ENCODE peak calls at places on chromosomes 6 and 20, in seven cellular contexts. E is RCC 7860; N is effector memory CD8-positive, alpha-beta T cell; V is SK-MEL-5; F is stimulated activated CD8-positive, alpha-beta memory T cell treated with anti-CD3 and anti-CD28 coated beads, Interleukin-7, amount 100 ng/mL, for 1 hour; P is NCI-H345; R is D721Med. O is an unnamed sample.

GRCh38 chr6:56642366-56643261 is at the start of gene DST:
- DNase-seq in E (no peak), N (no peak), V (no peak), F (no peak), P (no peak), R (no peak), O (no peak)

GRCh38 chr6:160973856-160974255 is 17.7 kb upstream of the MAP3K4 start:
- DNase-seq in E (no peak), N (no peak), V (no peak), F (no peak), P (no peak), R (no peak), O (no peak)

GRCh38 chr6:53044071-53044470 is 21.1 kb upstream of the FBXO9 start:
- DNase-seq in E (peak), N (no peak), V (peak), F (no peak), P (no peak), R (no peak), O (no peak)

GRCh38 chr6:148693882-148694484 is 52.8 kb upstream of the UST start:
- DNase-seq in E (no peak), N (no peak), V (no peak), F (no peak), P (no peak), R (no peak), O (no peak)

GRCh38 chr6:113464536-113464935 is 392.6 kb upstream of the MARCKS start:
- DNase-seq in E (no peak), N (no peak), V (no peak), F (no peak), P (no peak), R (no peak), O (no peak)

GRCh38 chr6:108944707-108945685 is 96.8 kb downstream of the ARMC2 start:
- DNase-seq in E (peak), N (no peak), V (peak), F (no peak), P (no peak), R (no peak), O (no peak)

GRCh38 chr6:77177470-77177869 is 285.8 kb downstream of the HTR1B start:
- DNase-seq in E (no peak), N (no peak), V (no peak), F (no peak), P (no peak), R (no peak), O (no peak)

GRCh38 chr6:154343473-154344308 is 12.9 kb downstream of the IPCEF1 start:
- DNase-seq in E (no peak), N (no peak), V (peak), F (no peak), P (no peak), R (no peak), O (no peak)

GRCh38 chr6:137975058-137975940 is 108.2 kb downstream of the TNFAIP3 start:
- DNase-seq in E (no peak), N (peak), V (peak), F (no peak), P (no peak), R (no peak), O (no peak)

GRCh38 chr6:4153514-4153985 is 18.2 kb upstream of the ECI2 start:
- DNase-seq in E (no peak), N (no peak), V (no peak), F (no peak), P (no peak), R (no peak), O (no peak)

GRCh38 chr6:157593596-157593995 is 212.6 kb downstream of the ZDHHC14 start:
- DNase-seq in E (no peak), N (no peak), V (no peak), F (no peak), P (no peak), R (no peak), O (no peak)

GRCh38 chr20:34022154-34022842 is 28.6 kb downstream of the RALY start:
- DNase-seq in E (no peak), N (no peak), V (peak), F (no peak), P (peak), R (peak), O (peak)

GRCh38 chr6:145878591-145879295 is 64.1 kb upstream of the FBXO30 start:
- DNase-seq in E (no peak), N (no peak), V (no peak), F (no peak), P (no peak), R (no peak), O (no peak)

GRCh38 chr20:38127011-38127621 is 38.0 kb downstream of the TGM2 start:
- DNase-seq in E (peak), N (no peak), V (no peak), F (no peak), P (no peak), R (no peak), O (no peak)

GRCh38 chr6:162887981-162888689 is 160.4 kb downstream of the PACRG start:
- DNase-seq in E (no peak), N (no peak), V (no peak), F (no peak), P (no peak), R (no peak), O (no peak)

GRCh38 chr6:135181333-135182119 is 418 bp downstream of the MYB start:
- DNase-seq in E (no peak), N (peak), V (peak), F (no peak), P (peak), R (no peak), O (peak)

GRCh38 chr6:125816828-125817280 is 26.1 kb downstream of the NCOA7 start:
- DNase-seq in E (no peak), N (no peak), V (no peak), F (no peak), P (no peak), R (no peak), O (no peak)

GRCh38 chr20:6765469-6766058 is 1.9 kb upstream of the BMP2 start:
- DNase-seq in E (peak), N (no peak), V (peak), F (no peak), P (peak), R (no peak), O (no peak)

GRCh38 chr6:44858998-44859397 is 469.1 kb upstream of the RUNX2 start:
- DNase-seq in E (no peak), N (no peak), V (peak), F (no peak), P (no peak), R (no peak), O (no peak)

GRCh38 chr6:159075506-159076100 is 30.8 kb upstream of the TAGAP start:
- DNase-seq in E (no peak), N (no peak), V (no peak), F (no peak), P (no peak), R (no peak), O (no peak)

GRCh38 chr6:116087437-116088027 is 13.1 kb upstream of the NT5DC1 start:
- DNase-seq in E (no peak), N (no peak), V (no peak), F (no peak), P (no peak), R (no peak), O (no peak)

GRCh38 chr6:110682460-110682853 is 132.8 kb downstream of the CDK19 start:
- DNase-seq in E (peak), N (peak), V (peak), F (peak), P (peak), R (peak), O (no peak)

GRCh38 chr6:129006685-129007514 is 124.0 kb downstream of the LAMA2 start:
- DNase-seq in E (no peak), N (no peak), V (no peak), F (no peak), P (no peak), R (no peak), O (no peak)

GRCh38 chr6:49764571-49765236 is 20.5 kb upstream of the CRISP3 start:
- DNase-seq in E (no peak), N (no peak), V (peak), F (no peak), P (peak), R (no peak), O (no peak)

GRCh38 chr6:143784316-143784715 is 58.8 kb upstream of the LTV1 start:
- DNase-seq in E (no peak), N (no peak), V (no peak), F (no peak), P (no peak), R (no peak), O (no peak)

GRCh38 chr6:169145991-169146501 is 107.6 kb downstream of the THBS2 start:
- DNase-seq in E (no peak), N (no peak), V (peak), F (no peak), P (no peak), R (no peak), O (no peak)

GRCh38 chr20:23629017-23629541 is 8.7 kb downstream of the CST3 start:
- DNase-seq in E (peak), N (no peak), V (no peak), F (no peak), P (no peak), R (no peak), O (no peak)

GRCh38 chr6:31620586-31621319 is at the start of gene PRRC2A:
- DNase-seq in E (peak), N (no peak), V (peak), F (peak), P (peak), R (peak), O (peak)

GRCh38 chr6:137363805-137364138 is 130.4 kb downstream of the OLIG3 start:
- DNase-seq in E (no peak), N (no peak), V (no peak), F (no peak), P (no peak), R (no peak), O (no peak)

GRCh38 chr20:14342910-14343309 is 5.5 kb upstream of the FLRT3 start:
- DNase-seq in E (no peak), N (no peak), V (peak), F (no peak), P (no peak), R (no peak), O (no peak)